ENCODE peak calls at places on chromosome 4, in four cellular contexts. T is HepG2, Z is prostate gland, P is HCT116. A is an unnamed sample.

GRCh38 chr4:31674313-31674947 is 954.3 kb downstream of the PCDH7 start:
- DNase-seq in T (no peak), Z (no peak), P (peak), A (no peak)

GRCh38 chr4:41611881-41612871 is 74.2 kb downstream of the LIMCH1 start:
- DNase-seq in T (no peak), Z (peak), P (no peak), A (peak)

GRCh38 chr4:180350866-180351350 is 1892.3 kb upstream of the TENM3 start:
- DNase-seq in T (no peak), Z (no peak), P (no peak), A (no peak)

GRCh38 chr4:7066006-7066405 is 1.9 kb downstream of the GRPEL1 start:
- DNase-seq in T (no peak), Z (no peak), P (no peak), A (no peak)

GRCh38 chr4:92519727-92520126 is 216.0 kb downstream of the GRID2 start:
- DNase-seq in T (no peak), Z (no peak), P (no peak), A (no peak)

GRCh38 chr4:38306482-38307071 is 346.4 kb downstream of the PTTG2 start:
- DNase-seq in T (no peak), Z (no peak), P (no peak), A (no peak)

GRCh38 chr4:180058731-180059215 is 2184.4 kb upstream of the TENM3 start:
- DNase-seq in T (no peak), Z (peak), P (no peak), A (no peak)

GRCh38 chr4:26803462-26803861 is 57.2 kb upstream of the STIM2 start:
- DNase-seq in T (no peak), Z (peak), P (no peak), A (no peak)

GRCh38 chr4:73609688-73610087 is 10.5 kb downstream of the RASSF6 start:
- DNase-seq in T (peak), Z (no peak), P (no peak), A (no peak)

GRCh38 chr4:42150653-42151567 is 1.5 kb downstream of the BEND4 start:
- DNase-seq in T (no peak), Z (peak), P (no peak), A (no peak)

GRCh38 chr4:20735931-20736330 is 35.7 kb downstream of the PACRGL start:
- DNase-seq in T (no peak), Z (no peak), P (no peak), A (no peak)

GRCh38 chr4:184292465-184292867 is 74.8 kb upstream of the ENPP6 start:
- DNase-seq in T (no peak), Z (no peak), P (no peak), A (no peak)

GRCh38 chr4:39066371-39066770 is 4.3 kb downstream of the KLHL5 start:
- DNase-seq in T (no peak), Z (no peak), P (no peak), A (no peak)

GRCh38 chr4:25172964-25173917 is 13.0 kb upstream of the SEPSECS start:
- DNase-seq in T (no peak), Z (no peak), P (peak), A (no peak)

GRCh38 chr4:179867300-179867878 is 2375.8 kb upstream of the TENM3 start:
- DNase-seq in T (peak), Z (no peak), P (peak), A (no peak)

GRCh38 chr4:17809667-17810066 is 890 bp downstream of the DCAF16 start:
- DNase-seq in T (peak), Z (no peak), P (no peak), A (no peak)

GRCh38 chr4:65656008-65656407 is 14.3 kb downstream of the EPHA5 start:
- DNase-seq in T (no peak), Z (no peak), P (no peak), A (no peak)

GRCh38 chr4:47926667-47927258 is 12.4 kb upstream of the NFXL1 start:
- DNase-seq in T (peak), Z (peak), P (peak), A (peak)

GRCh38 chr4:147354994-147355393 is 125.9 kb upstream of the EDNRA start:
- DNase-seq in T (no peak), Z (no peak), P (no peak), A (no peak)

GRCh38 chr4:78902313-78902712 is 36.9 kb downstream of the PAQR3 start:
- DNase-seq in T (peak), Z (no peak), P (no peak), A (no peak)

GRCh38 chr4:42708625-42709024 is 51.7 kb upstream of the ATP8A1 start:
- DNase-seq in T (no peak), Z (no peak), P (no peak), A (no peak)

GRCh38 chr4:180828455-180829018 is 1414.7 kb upstream of the TENM3 start:
- DNase-seq in T (peak), Z (peak), P (peak), A (no peak)

GRCh38 chr4:113675731-113676707 is 85.5 kb downstream of the CAMK2D start:
- DNase-seq in T (peak), Z (no peak), P (no peak), A (no peak)

GRCh38 chr4:85942107-85942506 is 417.7 kb downstream of the MAPK10 start:
- DNase-seq in T (no peak), Z (no peak), P (no peak), A (no peak)

GRCh38 chr4:152052431-152053057 is 291.7 kb upstream of the GATB start:
- DNase-seq in T (no peak), Z (no peak), P (no peak), A (no peak)

DNA sequence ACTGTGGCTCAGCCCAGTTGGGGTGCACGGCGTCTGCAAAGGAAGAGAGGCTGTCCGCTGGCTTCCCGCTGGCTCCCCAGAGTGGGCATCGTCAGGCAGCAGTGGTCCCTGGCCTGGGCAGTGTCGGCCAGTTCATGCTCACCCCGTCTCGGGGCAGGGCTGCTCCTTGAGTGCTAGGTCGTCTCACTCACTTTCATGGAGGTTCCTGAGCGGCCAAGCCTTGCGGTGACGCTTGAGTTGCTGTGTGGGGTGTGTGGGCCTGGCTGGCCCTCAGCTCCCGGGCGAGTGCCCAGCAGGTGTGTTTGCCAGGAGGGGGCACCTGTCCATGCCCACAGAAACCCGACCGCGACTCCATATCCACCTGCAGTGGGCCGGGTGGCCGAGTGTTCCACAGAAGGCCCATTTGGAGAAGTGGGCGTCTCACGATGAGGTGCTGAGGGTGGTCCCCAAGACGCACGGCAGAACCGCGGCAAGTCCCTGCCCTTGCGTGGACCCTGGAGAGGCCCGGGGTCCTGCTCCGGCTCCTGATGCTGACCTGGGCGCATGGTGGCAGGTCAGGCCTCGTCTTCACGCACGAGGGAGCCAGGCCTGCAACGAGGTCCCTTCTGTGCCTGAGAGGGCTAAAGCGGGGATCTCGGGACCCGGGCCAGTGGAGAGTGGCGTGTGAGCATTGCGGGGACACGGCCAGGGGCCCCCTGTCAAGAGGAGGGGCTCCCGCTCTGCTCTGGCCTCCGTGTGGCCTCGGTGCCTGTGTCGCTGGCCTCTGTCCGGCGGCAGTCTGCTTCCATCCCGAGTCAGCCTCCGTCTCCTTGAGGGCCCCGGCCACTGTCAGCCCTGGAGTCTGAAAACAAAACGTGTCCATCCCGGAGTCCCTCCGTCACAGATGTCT is 18.5 kb upstream of the UVSSA start:
- DNase-seq in T (no peak), Z (no peak), P (no peak), A (no peak)
- H3K27ac ChIP-seq in T (no peak), Z (no peak), P (no peak), A (no peak)

DNA sequence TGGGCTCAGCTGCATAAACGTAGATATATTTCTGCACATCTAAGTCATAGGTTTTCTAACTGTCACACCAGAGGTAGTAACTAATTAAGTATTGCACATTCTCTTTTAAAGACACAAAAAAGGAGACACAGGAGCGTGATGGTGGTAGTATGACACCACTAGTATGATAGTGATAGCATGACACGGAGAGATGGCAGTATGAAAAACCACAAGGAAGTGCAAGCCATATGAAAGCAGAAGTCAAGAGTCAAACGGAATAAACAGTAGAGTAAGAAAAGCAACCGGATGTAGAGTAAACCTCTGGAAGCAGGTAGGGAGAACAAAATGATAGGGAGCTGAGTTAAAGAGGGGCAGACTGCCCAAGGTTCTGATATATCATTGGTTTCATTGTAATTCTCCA is 382.2 kb upstream of the INTU start:
- DNase-seq in T (no peak), Z (no peak), P (no peak), A (no peak)
- TF ChIP-seq POLR2AphosphoS5 in T (no peak), Z (no peak), P (no peak), A (no peak)

GRCh38 chr4:75672461-75673026 is 667 bp downstream of the G3BP2 start:
- DNase-seq in T (peak), Z (peak), P (peak), A (peak)
- H3K27ac ChIP-seq in T (peak), Z (peak), P (peak), A (peak)

GRCh38 chr4:118953276-118953675 is 64.6 kb downstream of the SYNPO2 start:
- DNase-seq in T (no peak), Z (no peak), P (no peak), A (no peak)

GRCh38 chr4:118947095-118947494 is 58.4 kb downstream of the SYNPO2 start:
- DNase-seq in T (no peak), Z (no peak), P (no peak), A (no peak)

GRCh38 chr4:118950929-118951570 is 62.4 kb downstream of the SYNPO2 start:
- DNase-seq in T (no peak), Z (no peak), P (no peak), A (no peak)

GRCh38 chr4:118950224-118950623 is 61.6 kb downstream of the SYNPO2 start:
- DNase-seq in T (no peak), Z (no peak), P (no peak), A (no peak)

GRCh38 chr4:118948545-118949144 is 60.0 kb downstream of the SYNPO2 start:
- DNase-seq in T (no peak), Z (no peak), P (no peak), A (no peak)
- TF ChIP-seq POLR2AphosphoS5 in T (no peak), Z (no peak), P (no peak), A (no peak)

DNA sequence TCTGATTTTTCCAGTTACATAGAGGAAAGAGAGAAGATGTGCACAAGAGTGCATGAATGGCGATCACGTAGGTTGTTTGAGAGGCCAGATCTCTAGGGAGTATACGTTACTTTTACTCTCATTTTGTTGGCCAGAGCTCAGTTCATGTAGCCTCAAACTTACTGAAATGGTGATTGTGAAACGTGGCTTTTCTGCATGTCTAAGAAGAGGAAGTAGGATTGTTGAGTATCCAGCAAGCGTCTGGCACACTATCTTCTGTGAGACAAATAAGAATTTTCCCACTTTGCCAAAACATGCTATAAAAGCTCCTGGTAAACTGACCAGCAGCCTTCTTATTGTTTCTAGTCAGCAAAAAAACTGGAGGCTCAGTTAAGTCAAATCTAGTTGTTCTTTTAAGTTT is 264.5 kb upstream of the EMCN start:
- DNase-seq in T (no peak), Z (no peak), P (no peak), A (no peak)
- H3K27ac ChIP-seq in T (no peak), Z (no peak), P (no peak), A (no peak)

DNA sequence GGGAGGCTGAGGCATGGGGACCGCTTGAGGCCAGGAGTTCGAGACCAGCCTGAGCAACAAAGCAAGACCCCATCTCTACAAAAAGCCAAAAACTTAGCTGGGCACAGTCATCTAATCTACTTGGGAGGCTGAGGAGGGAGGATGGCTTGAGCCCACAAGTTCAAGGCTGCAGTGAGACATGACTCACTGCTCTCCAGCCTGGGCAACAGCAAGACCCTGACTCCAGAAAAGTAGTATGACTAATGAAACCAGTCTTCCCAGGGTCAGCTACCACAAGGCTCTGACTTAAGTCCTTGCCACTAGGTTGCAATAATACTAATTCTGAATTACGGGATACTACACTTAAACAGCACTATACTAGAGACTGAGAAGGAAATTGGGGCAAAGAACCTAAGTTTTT is 33.1 kb downstream of the ERVMER34-1 start:
- DNase-seq in T (no peak), Z (no peak), P (no peak), A (no peak)
- TF ChIP-seq POLR2AphosphoS5 in T (no peak), Z (no peak), P (no peak), A (no peak)

DNA sequence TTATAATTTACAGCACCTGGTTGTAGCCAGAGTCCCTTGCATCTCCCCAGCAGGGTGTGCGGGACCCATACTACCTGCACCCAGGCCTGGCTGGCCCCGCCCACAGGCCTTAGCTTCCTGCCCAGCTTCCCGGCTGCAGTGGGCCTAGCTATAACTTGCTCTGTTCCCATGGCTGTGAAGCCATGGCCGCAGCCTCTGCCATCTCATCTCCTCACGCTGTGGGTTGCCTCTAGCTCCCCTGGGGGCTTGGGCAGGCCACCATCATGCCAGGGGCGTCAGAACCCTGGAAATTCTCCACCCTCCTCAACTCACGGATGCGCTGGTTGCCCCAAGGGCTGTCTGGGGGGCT is 26.1 kb upstream of the SORBS2 start:
- DNase-seq in T (no peak), Z (no peak), P (no peak), A (no peak)
- H3K27ac ChIP-seq in T (no peak), Z (peak), P (no peak), A (peak)

DNA sequence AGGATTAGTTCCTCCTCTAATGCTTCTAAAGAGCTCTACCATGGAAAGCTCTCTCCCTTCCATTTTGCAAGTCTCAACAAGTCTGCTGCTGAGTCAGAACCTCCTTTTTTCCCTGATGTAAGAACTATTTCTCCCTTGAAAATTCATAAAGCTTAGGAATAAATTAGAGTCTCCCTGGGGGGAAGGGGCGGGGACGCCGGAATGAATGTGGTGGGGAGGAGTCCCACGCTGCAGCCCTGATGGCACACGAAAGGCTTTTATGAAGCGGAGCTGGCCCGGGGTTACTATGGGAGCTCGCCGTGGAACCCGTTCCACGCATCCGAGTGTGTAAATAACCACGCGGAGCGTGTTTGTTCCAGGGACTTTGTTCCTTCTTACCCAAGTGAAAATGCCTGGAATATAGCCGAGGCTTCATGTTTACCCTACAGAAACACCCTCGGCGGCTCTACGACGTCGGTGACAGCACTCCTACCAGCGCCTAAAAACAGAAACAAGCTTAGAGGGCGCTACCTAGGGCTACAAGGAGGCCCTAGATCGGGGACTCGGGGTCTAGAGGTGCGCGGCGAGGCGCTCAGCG is 945 bp upstream of the CPEB2 start:
- DNase-seq in T (peak), Z (peak), P (no peak), A (peak)
- TF ChIP-seq POLR2AphosphoS5 in T (no peak), Z (peak), P (no peak), A (peak)

DNA sequence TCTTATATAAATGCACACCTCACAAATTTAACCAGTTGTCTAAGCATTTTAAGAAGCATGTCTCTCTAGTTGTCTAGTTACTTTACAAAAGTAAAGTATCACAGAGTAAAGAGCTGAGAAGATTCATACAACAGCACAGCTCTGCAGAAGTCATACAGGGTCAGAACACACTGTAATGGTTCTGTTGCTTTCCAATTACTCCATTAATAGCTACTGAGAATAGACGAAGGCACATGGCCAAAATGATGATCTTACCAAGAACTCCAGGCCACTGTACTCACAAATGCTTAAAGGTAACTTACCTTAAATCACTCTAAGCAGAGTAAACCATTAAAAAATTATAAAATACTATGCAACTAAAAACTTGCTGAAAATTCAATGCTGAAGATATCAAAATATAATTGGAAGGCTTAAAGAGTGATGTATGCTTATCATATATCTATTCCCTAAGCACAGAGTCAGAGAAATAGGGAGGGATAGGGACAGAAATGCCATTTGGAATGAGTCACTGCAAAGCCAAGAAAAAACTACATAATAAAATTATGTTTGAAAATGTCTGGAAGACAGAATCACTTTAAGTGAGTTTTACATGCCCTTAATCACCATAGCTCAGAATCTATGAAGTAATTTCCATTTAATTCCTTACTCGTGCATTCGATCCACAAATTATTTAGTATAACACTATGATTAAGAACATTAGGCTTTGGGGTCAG is 71.0 kb downstream of the DDX60L start:
- DNase-seq in T (no peak), Z (no peak), P (no peak), A (no peak)
- H3K27ac ChIP-seq in T (no peak), Z (peak), P (no peak), A (peak)